ENCODE peak calls at places on chromosomes 6 and 20, in seven cellular contexts. Q is IMR-90, J is OCI-LY7, T is cardiac muscle cell, S is uterus, O is lower lobe of right lung, E is mesendoderm. W is an unnamed sample.

GRCh38 chr6:68778356-68779020 is 143.4 kb downstream of the ADGRB3 start:
- DNase-seq in Q (peak; percentile 7), J (peak; percentile 5), T (peak; percentile 86), S (no peak), O (no peak), E (peak; percentile 72), W (no peak)

GRCh38 chr6:53295176-53295575 is 53.6 kb downstream of the ELOVL5 start:
- DNase-seq in Q (no peak), J (no peak), T (peak; percentile 51), S (no peak), O (no peak), E (no peak), W (no peak)

GRCh38 chr6:151254451-151255081 is 14.8 kb downstream of the AKAP12 start:
- DNase-seq in Q (peak; percentile 33), J (no peak), T (peak; percentile 75), S (no peak), O (no peak), E (peak; percentile 93), W (no peak)

GRCh38 chr6:134177753-134178229 is 125.4 kb upstream of the SLC2A12 start:
- DNase-seq in Q (peak; percentile 69), J (no peak), T (peak; percentile 80), S (no peak), O (no peak), E (no peak), W (no peak)

GRCh38 chr20:57514273-57514751 is 10.6 kb downstream of the CTCFL start:
- DNase-seq in Q (peak; percentile 64), J (no peak), T (peak; percentile 84), S (peak; percentile 71), O (peak; percentile 65), E (peak; percentile 82), W (peak; percentile 64)

GRCh38 chr6:136186363-136186762 is 63.7 kb downstream of the MTFR2 start:
- DNase-seq in Q (no peak), J (no peak), T (no peak), S (no peak), O (no peak), E (no peak), W (no peak)

GRCh38 chr20:967796-968742 is 34.0 kb downstream of the RSPO4 start:
- DNase-seq in Q (peak; percentile 36), J (peak; percentile 50), T (peak; percentile 49), S (no peak), O (no peak), E (peak; percentile 84), W (no peak)

GRCh38 chr6:168095171-168095691 is 16.2 kb upstream of the FRMD1 start:
- DNase-seq in Q (no peak), J (no peak), T (no peak), S (no peak), O (peak; percentile 37), E (no peak), W (no peak)

GRCh38 chr6:142850653-142851434 is 94.1 kb downstream of the HIVEP2 start:
- DNase-seq in Q (peak; percentile 71), J (peak; percentile 60), T (no peak), S (no peak), O (no peak), E (no peak), W (no peak)

GRCh38 chr6:23111984-23112383 is 542.6 kb downstream of the HDGFL1 start:
- DNase-seq in Q (peak; percentile 83), J (no peak), T (no peak), S (no peak), O (no peak), E (no peak), W (no peak)

GRCh38 chr6:106525885-106526280 is 103.4 kb downstream of the RTN4IP1 start:
- DNase-seq in Q (no peak), J (peak; percentile 30), T (no peak), S (no peak), O (no peak), E (no peak), W (no peak)

GRCh38 chr6:104591573-104592334 is 268.0 kb downstream of the HACE1 start:
- DNase-seq in Q (no peak), J (no peak), T (peak; percentile 63), S (no peak), O (no peak), E (no peak), W (no peak)

GRCh38 chr20:19729672-19730071 is 28.4 kb upstream of the RIN2 start:
- DNase-seq in Q (no peak), J (no peak), T (no peak), S (no peak), O (no peak), E (no peak), W (no peak)

GRCh38 chr20:24004470-24004869 is 15.9 kb upstream of the GGTLC1 start:
- DNase-seq in Q (no peak), J (no peak), T (no peak), S (no peak), O (no peak), E (peak; percentile 92), W (no peak)

GRCh38 chr6:125031385-125031784 is 69.1 kb downstream of the RNF217 start:
- DNase-seq in Q (no peak), J (no peak), T (no peak), S (no peak), O (no peak), E (no peak), W (no peak)

GRCh38 chr6:27608916-27609883 is 136.3 kb upstream of the ZNF184 start:
- DNase-seq in Q (peak; percentile 60), J (peak; percentile 51), T (peak; percentile 85), S (no peak), O (no peak), E (peak; percentile 92), W (no peak)

GRCh38 chr6:15953152-15953880 is 175.6 kb upstream of the MYLIP start:
- DNase-seq in Q (no peak), J (no peak), T (peak; percentile 89), S (no peak), O (no peak), E (peak; percentile 41), W (no peak)

GRCh38 chr6:34696189-34696738 is 303 bp downstream of the ILRUN start:
- DNase-seq in Q (peak; percentile 21), J (no peak), T (peak; percentile 49), S (no peak), O (peak; percentile 77), E (peak; percentile 49), W (peak; percentile 68)
- H3K4me1 ChIP-seq in Q (peaks cover 4% of the 10 kb centered on the region), J (peaks cover 51% of the 10 kb centered on the region), T (peaks cover 12% of the 10 kb centered on the region), S (no peaks in the 10 kb centered on the region), O (peaks cover 38% of the 10 kb centered on the region), E (peaks cover 6% of the 10 kb centered on the region), W (peaks cover 12% of the 10 kb centered on the region)

GRCh38 chr6:17902953-17903352 is 84.5 kb downstream of the KIF13A start:
- DNase-seq in Q (no peak), J (no peak), T (no peak), S (no peak), O (no peak), E (no peak), W (no peak)

GRCh38 chr6:17905611-17906592 is 81.5 kb downstream of the KIF13A start:
- DNase-seq in Q (peak; percentile 87), J (no peak), T (no peak), S (no peak), O (no peak), E (no peak), W (no peak)

GRCh38 chr6:17901493-17901892 is 85.9 kb downstream of the KIF13A start:
- DNase-seq in Q (no peak), J (no peak), T (no peak), S (no peak), O (no peak), E (no peak), W (no peak)

GRCh38 chr6:17907467-17908229 is 79.8 kb downstream of the KIF13A start:
- DNase-seq in Q (peak; percentile 100), J (no peak), T (peak; percentile 98), S (peak; percentile 71), O (peak; percentile 68), E (peak; percentile 62), W (no peak)

GRCh38 chr6:17904491-17905120 is 82.8 kb downstream of the KIF13A start:
- DNase-seq in Q (peak; percentile 33), J (no peak), T (no peak), S (no peak), O (no peak), E (no peak), W (no peak)
- H3K27ac ChIP-seq in Q (no peak overlapping the region), J (no peak overlapping the region), T (peak overlapping the region; percentile 71), S (peak overlapping the region; percentile 43), O (peak overlapping the region; percentile 55), E (no peak overlapping the region), W (no peak overlapping the region)

GRCh38 chr6:56902551-56903464 is 52.1 kb upstream of the BEND6 start:
- DNase-seq in Q (peak; percentile 76), J (peak; percentile 57), T (peak; percentile 85), S (peak; percentile 59), O (no peak), E (peak; percentile 28), W (no peak)

GRCh38 chr6:56899311-56899710 is 55.6 kb upstream of the BEND6 start:
- DNase-seq in Q (peak; percentile 72), J (no peak), T (peak; percentile 35), S (no peak), O (no peak), E (no peak), W (no peak)

GRCh38 chr6:56899753-56900152 is 55.2 kb upstream of the BEND6 start:
- DNase-seq in Q (no peak), J (no peak), T (no peak), S (no peak), O (no peak), E (no peak), W (no peak)

GRCh38 chr6:56900784-56901183 is 54.1 kb upstream of the BEND6 start:
- DNase-seq in Q (no peak), J (no peak), T (no peak), S (no peak), O (no peak), E (no peak), W (no peak)

DNA sequence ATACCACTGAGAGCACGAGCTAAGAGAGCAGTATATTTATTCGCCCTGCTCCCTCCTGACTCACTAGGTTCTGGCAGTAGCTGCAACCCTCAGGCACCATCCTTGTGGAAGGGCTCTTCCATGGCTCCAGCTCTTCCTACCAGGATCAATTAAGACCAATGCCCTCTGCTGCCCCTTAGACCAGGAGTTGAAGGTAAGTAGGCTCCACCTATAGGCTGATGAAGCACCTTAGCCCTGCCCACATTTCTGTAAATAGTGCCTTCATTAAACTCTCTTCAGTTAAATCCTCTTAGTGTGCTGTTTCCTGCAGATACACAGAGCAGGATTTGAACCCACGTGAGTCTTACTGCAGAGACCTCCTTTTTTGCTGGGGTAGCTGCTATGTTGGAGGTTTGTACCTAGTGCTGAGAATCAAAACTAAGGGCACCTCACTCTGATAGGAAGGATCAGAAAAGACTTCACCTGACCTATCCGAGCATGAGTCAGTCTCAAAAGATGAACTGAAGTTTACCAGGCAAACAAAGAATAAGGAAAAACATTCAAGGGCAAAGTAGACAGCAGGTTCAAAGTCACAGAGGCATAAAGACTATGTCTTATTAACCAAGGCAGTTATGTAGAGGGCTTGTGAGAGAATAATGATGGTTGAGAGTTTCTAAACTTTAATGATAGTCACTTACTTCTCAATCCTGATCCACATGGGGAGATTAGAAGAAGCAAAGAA is 57.0 kb upstream of the BEND6 start:
- DNase-seq in Q (no peak), J (no peak), T (no peak), S (no peak), O (no peak), E (no peak), W (no peak)
- H3K4me1 ChIP-seq in Q (peaks cover 9% of the 10 kb centered on the region), J (no peaks in the 10 kb centered on the region), T (no peaks in the 10 kb centered on the region), S (no peaks in the 10 kb centered on the region), O (peaks cover 7% of the 10 kb centered on the region), E (no peaks in the 10 kb centered on the region), W (no peaks in the 10 kb centered on the region)

DNA sequence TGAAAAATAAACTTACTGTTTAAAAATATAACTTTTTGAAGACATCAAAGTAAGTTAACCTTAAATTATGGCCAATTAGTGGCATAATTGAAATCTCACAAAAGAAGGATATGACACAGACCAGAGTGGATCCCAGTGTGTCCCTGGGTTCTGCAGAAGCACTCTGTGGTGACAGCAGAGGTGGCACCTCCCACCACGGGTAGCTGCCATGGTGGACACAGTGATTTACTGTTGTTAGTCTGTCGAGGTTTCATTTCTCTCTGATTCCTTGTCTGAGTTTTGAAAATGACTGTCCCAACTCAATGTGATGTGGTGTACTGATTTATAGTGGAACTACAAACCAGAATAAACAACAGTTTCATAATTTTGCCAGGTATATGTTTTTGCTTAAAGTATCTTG is 76.5 kb downstream of the TULP4 start:
- DNase-seq in Q (no peak), J (no peak), T (no peak), S (no peak), O (no peak), E (no peak), W (no peak)
- H3K27ac ChIP-seq in Q (no peak overlapping the region), J (no peak overlapping the region), T (no peak overlapping the region), S (no peak overlapping the region), O (no peak overlapping the region), E (no peak overlapping the region), W (no peak overlapping the region)

W was measured in breast epithelium.